ENCODE peak calls at places on chromosomes 16 and 17, in four cellular contexts. P is amygdala, L is activated T-cell treated with anti-CD3 and anti-CD28 coated beads for 1 hour, Q is neural crest cell. Y is an unnamed sample.

GRCh38 chr17:79615446-79615845 is 4.6 kb upstream of the RBFOX3 start:
- DNase-seq in P (no peak), Q (no peak), L (no peak), Y (no peak)

GRCh38 chr16:87556941-87557459 is 45.3 kb upstream of the JPH3 start:
- DNase-seq in Q (no peak), P (no peak), L (no peak), Y (no peak)

GRCh38 chr17:55584055-55584685 is 72.9 kb upstream of the SMIM36 start:
- DNase-seq in Q (no peak), P (no peak), L (no peak), Y (no peak)

GRCh38 chr16:31357324-31358156 is 2.6 kb downstream of the ITGAX start:
- DNase-seq in Q (no peak), P (no peak), L (no peak), Y (no peak)

GRCh38 chr16:22386976-22387375 is 12.6 kb upstream of the CDR2 start:
- DNase-seq in Q (no peak), P (no peak), L (no peak), Y (no peak)

GRCh38 chr17:66506641-66507040 is 204.2 kb downstream of the PRKCA start:
- DNase-seq in Q (no peak), P (no peak), L (no peak), Y (no peak)

GRCh38 chr16:30903596-30903995 is 7.2 kb downstream of the CTF1 start:
- DNase-seq in P (no peak), L (no peak), Q (no peak), Y (no peak)

GRCh38 chr16:79806757-79807156 is 206.2 kb upstream of the MAF start:
- DNase-seq in Q (no peak), P (no peak), L (no peak), Y (no peak)

GRCh38 chr16:11612110-11612981 is 25.6 kb upstream of the LITAF start:
- DNase-seq in L (no peak), Q (no peak), P (no peak), Y (no peak)

GRCh38 chr16:28621756-28622155 is 11.9 kb upstream of the SULT1A1 start:
- DNase-seq in P (no peak), L (no peak), Q (no peak), Y (no peak)

GRCh38 chr16:89049484-89050118 is 44.1 kb upstream of the ACSF3 start:
- DNase-seq in Q (no peak), P (no peak), L (no peak), Y (no peak)

GRCh38 chr16:3637371-3637923 is 17.0 kb upstream of the DNASE1 start:
- DNase-seq in P (no peak), L (peak; percentile 10), Q (no peak), Y (no peak)

GRCh38 chr16:79071424-79071823 is 529.1 kb downstream of the MAF start:
- DNase-seq in L (no peak), Q (no peak), P (no peak), Y (no peak)

GRCh38 chr17:22569459-22570143 is 877.3 kb downstream of the KCNJ18 start:
- DNase-seq in P (no peak), L (no peak), Q (no peak), Y (no peak)

GRCh38 chr17:4109424-4109823 is 33.4 kb downstream of the ZZEF1 start:
- DNase-seq in Q (no peak), P (no peak), L (no peak), Y (no peak)

Y was measured in sciatic nerve.